ENCODE peak calls at places on chromosomes 16 and 17, in ten cellular contexts. One of them, this sample, is unnamed. For H3K4me1, the result is how much of the 10 kb centered on the place peaks cover.

GRCh38 chr16:85017151-85017550 is 5.8 kb upstream of the ZDHHC7 start:
- DNase-seq in mammary epithelial cell: no peak
- DNase-seq in GM23338: no peak
- DNase-seq in fibroblast of lung: no peak
- DNase-seq in neural progenitor cell: no peak
- DNase-seq in HCT116: no peak
- DNase-seq in GM23248: no peak
- DNase-seq in HepG2: no peak
- DNase-seq in DND-41: no peak
- DNase-seq in PC-9: no peak
- DNase-seq in this sample: no peak

GRCh38 chr17:38730526-38731379 is 612 bp downstream of the CISD3 start:
- DNase-seq in PC-9: peak
- DNase-seq in fibroblast of lung: peak
- DNase-seq in DND-41: peak
- DNase-seq in GM23338: peak
- DNase-seq in neural progenitor cell: peak
- DNase-seq in GM23248: peak
- DNase-seq in HepG2: peak
- DNase-seq in mammary epithelial cell: peak
- DNase-seq in HCT116: no peak
- DNase-seq in this sample: peak

GRCh38 chr16:81730090-81731051 is 48.7 kb upstream of the PLCG2 start:
- DNase-seq in HCT116: peak
- DNase-seq in mammary epithelial cell: peak
- DNase-seq in GM23338: peak
- DNase-seq in DND-41: peak
- DNase-seq in HepG2: peak
- DNase-seq in PC-9: peak
- DNase-seq in neural progenitor cell: peak
- DNase-seq in fibroblast of lung: peak
- DNase-seq in GM23248: peak
- DNase-seq in this sample: peak

GRCh38 chr16:87223656-87224248 is 93.4 kb downstream of the C16orf95 start:
- DNase-seq in mammary epithelial cell: peak
- DNase-seq in HCT116: no peak
- DNase-seq in GM23248: no peak
- DNase-seq in DND-41: no peak
- DNase-seq in neural progenitor cell: no peak
- DNase-seq in GM23338: no peak
- DNase-seq in fibroblast of lung: no peak
- DNase-seq in PC-9: no peak
- DNase-seq in HepG2: no peak
- DNase-seq in this sample: no peak

GRCh38 chr17:58995247-58995940 is 111.3 kb downstream of the TRIM37 start:
- DNase-seq in neural progenitor cell: no peak
- DNase-seq in HepG2: no peak
- DNase-seq in GM23248: peak
- DNase-seq in GM23338: no peak
- DNase-seq in HCT116: no peak
- DNase-seq in fibroblast of lung: peak
- DNase-seq in PC-9: no peak
- DNase-seq in DND-41: no peak
- DNase-seq in mammary epithelial cell: no peak
- DNase-seq in this sample: no peak

GRCh38 chr17:70668276-70668937 is 499.1 kb downstream of the KCNJ2 start:
- DNase-seq in DND-41: no peak
- DNase-seq in neural progenitor cell: peak
- DNase-seq in HepG2: no peak
- DNase-seq in GM23338: no peak
- DNase-seq in HCT116: no peak
- DNase-seq in GM23248: no peak
- DNase-seq in mammary epithelial cell: no peak
- DNase-seq in fibroblast of lung: no peak
- DNase-seq in PC-9: no peak
- DNase-seq in this sample: no peak

GRCh38 chr16:1839554-1839953 is 12.5 kb downstream of the FAHD1 start:
- DNase-seq in mammary epithelial cell: peak
- DNase-seq in fibroblast of lung: peak
- DNase-seq in GM23338: peak
- DNase-seq in HCT116: no peak
- DNase-seq in PC-9: no peak
- DNase-seq in HepG2: no peak
- DNase-seq in DND-41: no peak
- DNase-seq in neural progenitor cell: no peak
- DNase-seq in GM23248: peak
- DNase-seq in this sample: no peak

GRCh38 chr16:1091992-1092552 is 4.0 kb downstream of the C1QTNF8 start:
- DNase-seq in fibroblast of lung: no peak
- DNase-seq in mammary epithelial cell: no peak
- DNase-seq in GM23338: no peak
- DNase-seq in HepG2: no peak
- DNase-seq in DND-41: no peak
- DNase-seq in PC-9: no peak
- DNase-seq in HCT116: no peak
- DNase-seq in neural progenitor cell: no peak
- DNase-seq in GM23248: no peak
- DNase-seq in this sample: no peak

GRCh38 chr16:30085820-30086219 is 5.9 kb downstream of the TBX6 start:
- DNase-seq in DND-41: no peak
- DNase-seq in PC-9: no peak
- DNase-seq in neural progenitor cell: no peak
- DNase-seq in mammary epithelial cell: no peak
- DNase-seq in HCT116: no peak
- DNase-seq in HepG2: no peak
- DNase-seq in GM23248: no peak
- DNase-seq in GM23338: no peak
- DNase-seq in fibroblast of lung: no peak
- DNase-seq in this sample: no peak

GRCh38 chr17:45406107-45406506 is 26.6 kb downstream of the ARHGAP27 start:
- DNase-seq in fibroblast of lung: no peak
- DNase-seq in HCT116: no peak
- DNase-seq in GM23338: no peak
- DNase-seq in DND-41: no peak
- DNase-seq in HepG2: no peak
- DNase-seq in PC-9: no peak
- DNase-seq in GM23248: no peak
- DNase-seq in mammary epithelial cell: no peak
- DNase-seq in neural progenitor cell: no peak
- DNase-seq in this sample: no peak

GRCh38 chr17:57965521-57966160 is 10.4 kb upstream of the CUEDC1 start:
- DNase-seq in PC-9: no peak
- DNase-seq in fibroblast of lung: no peak
- DNase-seq in GM23338: no peak
- DNase-seq in HepG2: no peak
- DNase-seq in neural progenitor cell: no peak
- DNase-seq in DND-41: no peak
- DNase-seq in mammary epithelial cell: no peak
- DNase-seq in HCT116: no peak
- DNase-seq in GM23248: no peak
- DNase-seq in this sample: no peak

GRCh38 chr17:50153650-50154575 is 3.4 kb upstream of the PPP1R9B start:
- DNase-seq in DND-41: no peak
- DNase-seq in GM23248: peak
- DNase-seq in neural progenitor cell: no peak
- DNase-seq in mammary epithelial cell: peak
- DNase-seq in HepG2: no peak
- DNase-seq in PC-9: peak
- DNase-seq in HCT116: no peak
- DNase-seq in GM23338: no peak
- DNase-seq in fibroblast of lung: no peak
- DNase-seq in this sample: no peak

GRCh38 chr17:8189041-8189710 is 804 bp downstream of the BORCS6 start:
- DNase-seq in DND-41: peak
- DNase-seq in neural progenitor cell: peak
- DNase-seq in HepG2: no peak
- DNase-seq in GM23338: no peak
- DNase-seq in mammary epithelial cell: no peak
- DNase-seq in fibroblast of lung: peak
- DNase-seq in PC-9: no peak
- DNase-seq in HCT116: no peak
- DNase-seq in GM23248: peak
- DNase-seq in this sample: peak

GRCh38 chr16:11020388-11020787 is 76.0 kb downstream of the CLEC16A start:
- DNase-seq in GM23248: no peak
- DNase-seq in fibroblast of lung: no peak
- DNase-seq in HCT116: no peak
- DNase-seq in DND-41: no peak
- DNase-seq in GM23338: no peak
- DNase-seq in PC-9: no peak
- DNase-seq in mammary epithelial cell: no peak
- DNase-seq in neural progenitor cell: no peak
- DNase-seq in HepG2: no peak
- DNase-seq in this sample: no peak

GRCh38 chr17:32928527-32929287 is 754 bp downstream of the TMEM98 start:
- DNase-seq in HepG2: no peak
- DNase-seq in HCT116: no peak
- DNase-seq in DND-41: no peak
- DNase-seq in fibroblast of lung: peak
- DNase-seq in neural progenitor cell: no peak
- DNase-seq in PC-9: no peak
- DNase-seq in GM23248: peak
- DNase-seq in GM23338: no peak
- DNase-seq in mammary epithelial cell: no peak
- DNase-seq in this sample: no peak
- TF ChIP-seq EZH2 in HepG2: no peak
- TF ChIP-seq EZH2 in HCT116: no peak
- TF ChIP-seq EZH2 in DND-41: no peak
- TF ChIP-seq EZH2 in fibroblast of lung: no peak
- TF ChIP-seq EZH2 in neural progenitor cell: no peak
- TF ChIP-seq EZH2 in PC-9: no peak
- TF ChIP-seq EZH2 in GM23248: no peak
- TF ChIP-seq EZH2 in GM23338: no peak
- TF ChIP-seq EZH2 in mammary epithelial cell: no peak
- TF ChIP-seq EZH2 in this sample: no peak

DNA sequence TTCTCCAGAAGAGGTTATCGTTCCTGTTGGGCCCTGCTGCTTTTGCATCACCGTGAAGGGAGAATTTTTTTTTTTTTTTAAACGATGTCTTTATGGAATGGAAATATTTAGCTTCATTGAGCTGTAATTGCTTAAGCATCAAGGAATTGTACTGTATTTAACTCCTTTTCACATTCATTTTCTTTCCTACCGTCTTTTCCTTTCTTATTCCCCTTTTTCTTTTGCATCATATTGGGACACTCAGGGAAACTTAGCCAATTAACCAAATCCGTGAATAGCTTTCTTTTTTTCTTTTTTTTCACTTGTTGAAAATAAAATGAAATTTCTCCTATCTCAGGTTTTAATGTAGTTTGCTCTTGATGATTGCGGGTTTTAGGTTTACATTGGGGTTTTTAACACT is 1.5 kb downstream of the TNRC6A start:
- DNase-seq in fibroblast of lung: no peak
- DNase-seq in DND-41: no peak
- DNase-seq in neural progenitor cell: no peak
- DNase-seq in HepG2: no peak
- DNase-seq in HCT116: no peak
- DNase-seq in GM23338: no peak
- DNase-seq in PC-9: no peak
- DNase-seq in GM23248: no peak
- DNase-seq in mammary epithelial cell: no peak
- DNase-seq in this sample: no peak
- H3K4me1 ChIP-seq in fibroblast of lung: under half
- H3K4me1 ChIP-seq in DND-41: under half
- H3K4me1 ChIP-seq in neural progenitor cell: under half
- H3K4me1 ChIP-seq in HepG2: half or more
- H3K4me1 ChIP-seq in HCT116: under half
- H3K4me1 ChIP-seq in GM23338: under half
- H3K4me1 ChIP-seq in PC-9: under half
- H3K4me1 ChIP-seq in GM23248: under half
- H3K4me1 ChIP-seq in mammary epithelial cell: under half
- H3K4me1 ChIP-seq in this sample: under half

DNA sequence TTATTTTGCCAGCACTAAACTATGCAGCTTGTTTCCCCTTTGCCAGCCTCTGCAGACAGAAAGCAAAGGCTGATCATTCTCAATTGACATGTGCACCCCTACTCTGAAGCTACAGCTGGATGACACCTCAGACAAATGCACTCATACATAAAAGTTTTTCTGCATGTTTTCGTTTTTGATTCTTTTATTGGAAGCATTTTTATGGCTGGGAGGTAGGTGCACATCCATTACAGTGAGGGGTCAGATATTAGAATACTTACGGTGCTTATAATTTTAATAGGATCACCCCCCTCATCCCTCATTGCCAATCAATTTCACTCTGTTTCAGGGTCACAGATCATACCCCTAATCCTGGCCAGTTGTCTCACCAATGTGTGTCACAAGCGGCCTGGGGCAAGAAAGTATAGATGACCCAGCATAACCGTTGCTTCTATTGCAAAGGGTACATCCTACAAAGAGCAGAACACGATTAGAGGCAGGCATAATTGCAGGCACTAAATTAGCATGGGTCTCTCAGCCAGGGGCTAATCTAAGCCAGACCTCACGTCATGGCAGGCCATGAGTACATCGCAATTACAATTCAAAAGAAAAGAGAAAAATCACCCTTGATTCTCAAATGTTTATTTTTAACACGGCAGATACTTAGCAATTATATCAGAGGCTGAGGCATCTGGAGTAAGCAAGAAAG is 89.5 kb upstream of the SOX9 start:
- DNase-seq in DND-41: no peak
- DNase-seq in HepG2: no peak
- DNase-seq in GM23248: no peak
- DNase-seq in fibroblast of lung: no peak
- DNase-seq in neural progenitor cell: no peak
- DNase-seq in PC-9: no peak
- DNase-seq in GM23338: no peak
- DNase-seq in HCT116: no peak
- DNase-seq in mammary epithelial cell: no peak
- DNase-seq in this sample: no peak
- H3K4me2 ChIP-seq in DND-41: no peak
- H3K4me2 ChIP-seq in HepG2: no peak
- H3K4me2 ChIP-seq in GM23248: peak
- H3K4me2 ChIP-seq in fibroblast of lung: no peak
- H3K4me2 ChIP-seq in neural progenitor cell: peak
- H3K4me2 ChIP-seq in PC-9: no peak
- H3K4me2 ChIP-seq in GM23338: peak
- H3K4me2 ChIP-seq in HCT116: no peak
- H3K4me2 ChIP-seq in mammary epithelial cell: peak
- H3K4me2 ChIP-seq in this sample: peak

DNA sequence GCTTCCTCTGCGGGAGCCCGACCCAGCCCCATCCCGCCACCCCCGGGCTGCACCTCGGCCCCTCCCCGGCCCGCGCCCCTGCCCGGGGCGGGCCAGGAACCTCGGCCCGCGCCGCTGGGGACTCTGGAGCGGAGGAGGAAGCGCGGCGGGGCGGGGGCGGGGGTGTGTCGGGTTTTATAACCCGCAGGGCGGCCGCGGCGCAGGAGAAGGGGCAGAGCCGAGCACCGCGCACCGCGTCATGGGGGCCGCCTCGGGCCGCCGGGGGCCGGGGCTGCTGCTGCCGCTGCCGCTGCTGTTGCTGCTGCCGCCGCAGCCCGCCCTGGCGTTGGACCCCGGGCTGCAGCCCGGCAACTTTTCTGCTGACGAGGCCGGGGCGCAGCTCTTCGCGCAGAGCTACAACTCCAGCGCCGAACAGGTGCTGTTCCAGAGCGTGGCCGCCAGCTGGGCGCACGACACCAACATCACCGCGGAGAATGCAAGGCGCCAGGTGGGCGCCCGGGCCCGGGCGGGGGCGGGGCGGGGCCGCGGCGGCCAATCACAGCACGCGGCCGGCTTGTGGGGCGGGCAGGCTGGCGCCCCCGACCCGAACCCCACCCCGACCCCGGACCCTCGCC is at the start of gene ACE:
- DNase-seq in PC-9: no peak
- DNase-seq in neural progenitor cell: peak
- DNase-seq in HCT116: no peak
- DNase-seq in GM23338: peak
- DNase-seq in DND-41: peak
- DNase-seq in HepG2: no peak
- DNase-seq in fibroblast of lung: no peak
- DNase-seq in GM23248: peak
- DNase-seq in mammary epithelial cell: no peak
- DNase-seq in this sample: peak
- TF ChIP-seq EZH2 in PC-9: peak
- TF ChIP-seq EZH2 in neural progenitor cell: peak
- TF ChIP-seq EZH2 in HCT116: no peak
- TF ChIP-seq EZH2 in GM23338: no peak
- TF ChIP-seq EZH2 in DND-41: peak
- TF ChIP-seq EZH2 in HepG2: no peak
- TF ChIP-seq EZH2 in fibroblast of lung: peak
- TF ChIP-seq EZH2 in GM23248: no peak
- TF ChIP-seq EZH2 in mammary epithelial cell: no peak
- TF ChIP-seq EZH2 in this sample: no peak

This sample was measured in hepatocyte.